ENCODE peak calls at places on chromosomes 6 and 20, in five cellular contexts. I is sigmoid colon, M is breast epithelium, F is upper lobe of left lung, A is HCT116. K is an unnamed sample.

GRCh38 chr6:34316442-34317171 is 67.8 kb upstream of the SMIM29 start:
- DNase-seq in A (no peak), M (no peak), I (no peak), F (no peak), K (no peak)

GRCh38 chr20:50460608-50461268 is 49.4 kb upstream of the PTPN1 start:
- DNase-seq in I (peak; percentile 95), M (peak; percentile 89), A (peak; percentile 69), F (peak; percentile 94), K (no peak)

GRCh38 chr20:57215826-57216471 is 50.5 kb downstream of the BMP7 start:
- DNase-seq in I (no peak), A (no peak), M (no peak), F (no peak), K (no peak)

GRCh38 chr6:147043994-147044477 is 160.2 kb upstream of the STXBP5 start:
- DNase-seq in A (no peak), M (no peak), F (no peak), I (no peak), K (no peak)

GRCh38 chr20:36575066-36575743 is 1.8 kb downstream of the TGIF2 start:
- DNase-seq in M (peak; percentile 57), I (peak; percentile 87), F (peak; percentile 30), A (no peak), K (no peak)

GRCh38 chr6:37783831-37784584 is 35.5 kb upstream of the ZFAND3 start:
- DNase-seq in F (peak; percentile 34), A (no peak), M (no peak), I (peak; percentile 73), K (no peak)

GRCh38 chr20:21109144-21109543 is 3.0 kb upstream of the LINC00237 start:
- DNase-seq in I (no peak), M (no peak), A (no peak), F (no peak), K (no peak)

GRCh38 chr6:160010067-160010466 is 41.2 kb downstream of the IGF2R start:
- DNase-seq in A (no peak), M (no peak), I (peak; percentile 81), F (no peak), K (no peak)

GRCh38 chr6:144314562-144314961 is 29.4 kb downstream of the UTRN start:
- DNase-seq in I (no peak), A (no peak), F (no peak), M (no peak), K (no peak)

GRCh38 chr20:43243672-43244269 is 54.1 kb upstream of the PTPRT start:
- DNase-seq in A (no peak), I (no peak), M (peak; percentile 19), F (peak; percentile 30), K (no peak)

GRCh38 chr20:8215516-8215915 is 83.5 kb downstream of the PLCB1 start:
- DNase-seq in M (no peak), I (peak; percentile 71), F (no peak), A (no peak), K (no peak)

GRCh38 chr20:51861726-51862466 is 59.6 kb upstream of the SALL4 start:
- DNase-seq in F (no peak), A (no peak), M (no peak), I (no peak), K (no peak)

GRCh38 chr6:28988536-28989415 is 16.3 kb downstream of the ZNF311 start:
- DNase-seq in A (peak; percentile 73), M (no peak), I (peak; percentile 71), F (peak; percentile 47), K (no peak)

GRCh38 chr20:53792946-53793536 is 199.4 kb upstream of the ZNF217 start:
- DNase-seq in M (no peak), A (no peak), I (no peak), F (no peak), K (no peak)

GRCh38 chr6:149984778-149985177 is 21.0 kb downstream of the ULBP1 start:
- DNase-seq in M (no peak), I (no peak), F (no peak), A (no peak), K (no peak)

GRCh38 chr6:90701146-90701781 is 114.4 kb upstream of the MAP3K7 start:
- DNase-seq in F (no peak), I (no peak), A (no peak), M (no peak), K (no peak)

GRCh38 chr6:85670573-85670972 is 27.9 kb upstream of the SYNCRIP start:
- DNase-seq in F (no peak), M (no peak), I (no peak), A (no peak), K (no peak)

GRCh38 chr6:169499728-169500265 is 202.0 kb downstream of the WDR27 start:
- DNase-seq in I (no peak), M (no peak), F (no peak), A (no peak), K (no peak)

GRCh38 chr20:41615671-41616070 is 2.5 kb downstream of the CHD6 start:
- DNase-seq in F (no peak), A (no peak), I (no peak), M (no peak), K (no peak)
- TF ChIP-seq POLR2A in F (no peak), A (no peak), I (no peak), M (no peak), K (no peak)

DNA sequence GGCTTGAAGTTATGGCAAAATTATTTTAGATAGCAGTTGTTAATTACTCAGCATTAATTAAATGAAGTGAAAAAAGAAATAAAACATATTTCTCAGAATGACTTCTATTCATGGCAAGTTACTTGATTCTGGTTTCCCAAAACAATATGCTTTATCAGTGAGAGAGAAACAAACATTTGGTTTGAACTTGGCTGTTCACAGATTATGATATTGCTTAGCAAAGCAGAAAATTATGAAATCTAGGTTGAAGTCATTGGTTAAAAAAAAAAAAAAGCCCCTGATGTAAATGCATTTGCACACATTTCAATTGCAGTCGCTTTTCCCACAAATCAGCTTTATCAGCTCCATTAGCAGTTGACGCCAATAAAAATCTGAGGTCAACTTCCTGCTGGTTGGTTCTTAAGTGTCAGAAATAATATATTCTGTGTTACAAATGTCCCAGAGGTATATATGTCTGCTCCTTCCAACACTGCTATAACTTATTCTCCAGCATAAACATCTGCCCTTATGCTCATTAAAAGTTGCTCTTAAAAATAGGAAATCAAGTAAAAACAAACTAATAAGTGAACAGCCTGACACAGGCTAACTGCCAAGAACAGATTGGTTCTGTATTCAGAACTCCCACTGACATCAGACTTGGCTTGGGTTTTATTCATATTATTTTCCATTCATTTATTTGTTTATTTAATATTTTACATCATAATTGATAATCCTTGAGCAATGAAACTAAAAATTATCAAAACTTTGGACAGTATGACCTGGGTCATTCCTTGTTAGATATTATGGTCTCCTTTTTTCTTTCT is 275.5 kb downstream of the PHF3 start:
- DNase-seq in M (no peak), I (no peak), F (no peak), A (no peak), K (no peak)
- TF ChIP-seq POLR2AphosphoS5 in M (no peak), I (no peak), F (no peak), A (no peak), K (no peak)

DNA sequence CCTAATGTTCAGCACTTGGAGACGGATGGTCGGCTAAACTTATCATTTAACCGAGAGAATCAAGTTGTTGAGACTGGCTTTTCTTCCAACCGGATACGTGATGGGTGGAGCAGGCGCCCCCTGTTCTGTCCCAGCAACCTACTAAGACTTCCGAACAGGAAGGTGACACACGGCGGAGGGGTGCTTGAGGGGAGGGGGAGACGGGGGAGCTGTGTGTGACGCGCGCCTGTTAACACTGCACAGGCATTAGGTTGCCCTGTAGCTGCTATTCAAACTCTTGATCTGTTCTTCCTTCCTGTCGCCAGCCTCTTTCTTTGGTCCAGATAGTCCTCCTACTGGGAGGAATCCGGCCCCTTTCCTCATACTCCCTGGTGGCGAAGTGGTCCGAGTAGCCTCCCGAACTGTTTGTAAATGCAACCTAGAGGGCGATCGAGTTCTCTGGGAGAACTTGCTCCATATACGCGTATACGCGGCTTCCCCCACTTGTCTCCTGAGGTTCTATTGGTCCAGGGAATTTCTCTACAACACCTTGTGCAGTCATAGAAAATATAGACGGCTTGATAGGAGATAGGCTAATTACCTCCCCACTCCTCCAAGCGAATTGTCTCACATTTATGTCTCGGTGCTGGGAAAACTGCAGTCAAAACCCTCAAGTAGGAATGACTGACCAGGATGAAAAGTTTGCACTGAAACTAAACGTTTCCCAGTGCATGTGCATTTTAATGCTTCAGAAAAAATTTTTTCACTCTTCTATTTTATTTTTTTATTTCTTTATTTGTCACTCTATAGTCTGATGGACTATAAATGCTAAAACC is 126.0 kb upstream of the SLC2A12 start:
- DNase-seq in F (peak; percentile 91), M (peak; percentile 78), A (peak; percentile 92), I (peak; percentile 86), K (peak; percentile 93)
- H3K4me3 ChIP-seq in F (peak overlapping the region; percentile 77), M (peak overlapping the region; percentile 42), A (peak overlapping the region; percentile 40), I (peak overlapping the region; percentile 27), K (peak overlapping the region; percentile 37)

GRCh38 chr20:20070871-20071726 is 18.8 kb downstream of the CFAP61 start:
- DNase-seq in M (no peak), A (no peak), F (no peak), I (no peak), K (no peak)
- TF ChIP-seq POLR2A in M (no peak), A (no peak), F (no peak), I (no peak), K (no peak)

K was measured in vagina.